ENCODE peak calls at places on chromosome 2, in seven cellular contexts. One of them, this sample, is unnamed.

GRCh38 chr2:26363323-26363722 is 16.7 kb upstream of the ADGRF3 start:
- DNase-seq in T-cell: no peak
- DNase-seq in NCI-H2081 treated with DMSO at 0.1 percent for 48 hours: no peak
- DNase-seq in GM12865: no peak
- DNase-seq in GM03348: peak; percentile 33
- DNase-seq in NCI-H1105 treated with DMSO at 0.1 percent for 48 hours: no peak
- DNase-seq in neuronal stem cell: no peak
- DNase-seq in this sample: peak; percentile 95

GRCh38 chr2:3456125-3456524 is 63.2 kb downstream of the ADI1 start:
- DNase-seq in T-cell: no peak
- DNase-seq in NCI-H2081 treated with DMSO at 0.1 percent for 48 hours: no peak
- DNase-seq in GM12865: no peak
- DNase-seq in GM03348: no peak
- DNase-seq in NCI-H1105 treated with DMSO at 0.1 percent for 48 hours: no peak
- DNase-seq in neuronal stem cell: no peak
- DNase-seq in this sample: no peak

GRCh38 chr2:5673148-5673860 is 18.9 kb upstream of the SOX11 start:
- DNase-seq in T-cell: no peak
- DNase-seq in NCI-H2081 treated with DMSO at 0.1 percent for 48 hours: no peak
- DNase-seq in GM12865: no peak
- DNase-seq in GM03348: no peak
- DNase-seq in NCI-H1105 treated with DMSO at 0.1 percent for 48 hours: peak; percentile 55
- DNase-seq in neuronal stem cell: no peak
- DNase-seq in this sample: no peak

GRCh38 chr2:203804070-203804469 is 63.5 kb upstream of the CTLA4 start:
- DNase-seq in T-cell: peak; percentile 15
- DNase-seq in NCI-H2081 treated with DMSO at 0.1 percent for 48 hours: no peak
- DNase-seq in GM12865: no peak
- DNase-seq in GM03348: peak; percentile 86
- DNase-seq in NCI-H1105 treated with DMSO at 0.1 percent for 48 hours: no peak
- DNase-seq in neuronal stem cell: no peak
- DNase-seq in this sample: no peak

GRCh38 chr2:222733470-222733845 is 62.0 kb downstream of the MOGAT1 start:
- DNase-seq in T-cell: no peak
- DNase-seq in NCI-H2081 treated with DMSO at 0.1 percent for 48 hours: no peak
- DNase-seq in GM12865: no peak
- DNase-seq in GM03348: no peak
- DNase-seq in NCI-H1105 treated with DMSO at 0.1 percent for 48 hours: no peak
- DNase-seq in neuronal stem cell: no peak
- DNase-seq in this sample: no peak

GRCh38 chr2:67036446-67036845 is 360.7 kb upstream of the ETAA1 start:
- DNase-seq in T-cell: no peak
- DNase-seq in NCI-H2081 treated with DMSO at 0.1 percent for 48 hours: no peak
- DNase-seq in GM12865: no peak
- DNase-seq in GM03348: no peak
- DNase-seq in NCI-H1105 treated with DMSO at 0.1 percent for 48 hours: no peak
- DNase-seq in neuronal stem cell: no peak
- DNase-seq in this sample: no peak

GRCh38 chr2:228433706-228434105 is 252.2 kb upstream of the SPHKAP start:
- DNase-seq in T-cell: no peak
- DNase-seq in NCI-H2081 treated with DMSO at 0.1 percent for 48 hours: no peak
- DNase-seq in GM12865: no peak
- DNase-seq in GM03348: no peak
- DNase-seq in NCI-H1105 treated with DMSO at 0.1 percent for 48 hours: no peak
- DNase-seq in neuronal stem cell: no peak
- DNase-seq in this sample: no peak

GRCh38 chr2:20640411-20641122 is 10.3 kb downstream of the HS1BP3 start:
- DNase-seq in T-cell: no peak
- DNase-seq in NCI-H2081 treated with DMSO at 0.1 percent for 48 hours: no peak
- DNase-seq in GM12865: no peak
- DNase-seq in GM03348: no peak
- DNase-seq in NCI-H1105 treated with DMSO at 0.1 percent for 48 hours: no peak
- DNase-seq in neuronal stem cell: no peak
- DNase-seq in this sample: no peak

GRCh38 chr2:14712091-14712490 is 79.6 kb downstream of the LRATD1 start:
- DNase-seq in T-cell: no peak
- DNase-seq in NCI-H2081 treated with DMSO at 0.1 percent for 48 hours: no peak
- DNase-seq in GM12865: no peak
- DNase-seq in GM03348: peak; percentile 13
- DNase-seq in NCI-H1105 treated with DMSO at 0.1 percent for 48 hours: no peak
- DNase-seq in neuronal stem cell: no peak
- DNase-seq in this sample: no peak

GRCh38 chr2:166550923-166551322 is 56.9 kb upstream of the SCN7A start:
- DNase-seq in T-cell: no peak
- DNase-seq in NCI-H2081 treated with DMSO at 0.1 percent for 48 hours: no peak
- DNase-seq in GM12865: no peak
- DNase-seq in GM03348: no peak
- DNase-seq in NCI-H1105 treated with DMSO at 0.1 percent for 48 hours: no peak
- DNase-seq in neuronal stem cell: no peak
- DNase-seq in this sample: no peak

GRCh38 chr2:216243026-216243425 is 129.3 kb downstream of the MARCHF4 start:
- DNase-seq in T-cell: no peak
- DNase-seq in NCI-H2081 treated with DMSO at 0.1 percent for 48 hours: no peak
- DNase-seq in GM12865: no peak
- DNase-seq in GM03348: no peak
- DNase-seq in NCI-H1105 treated with DMSO at 0.1 percent for 48 hours: no peak
- DNase-seq in neuronal stem cell: no peak
- DNase-seq in this sample: no peak

GRCh38 chr2:38533180-38533579 is 69.5 kb downstream of the HNRNPLL start:
- DNase-seq in T-cell: no peak
- DNase-seq in NCI-H2081 treated with DMSO at 0.1 percent for 48 hours: no peak
- DNase-seq in GM12865: peak; percentile 91
- DNase-seq in GM03348: no peak
- DNase-seq in NCI-H1105 treated with DMSO at 0.1 percent for 48 hours: no peak
- DNase-seq in neuronal stem cell: no peak
- DNase-seq in this sample: no peak

GRCh38 chr2:36960773-36961172 is 5.6 kb downstream of the STRN start:
- DNase-seq in T-cell: no peak
- DNase-seq in NCI-H2081 treated with DMSO at 0.1 percent for 48 hours: no peak
- DNase-seq in GM12865: no peak
- DNase-seq in GM03348: no peak
- DNase-seq in NCI-H1105 treated with DMSO at 0.1 percent for 48 hours: no peak
- DNase-seq in neuronal stem cell: no peak
- DNase-seq in this sample: no peak

GRCh38 chr2:215664847-215665525 is 229.1 kb upstream of the FN1 start:
- DNase-seq in T-cell: no peak
- DNase-seq in NCI-H2081 treated with DMSO at 0.1 percent for 48 hours: no peak
- DNase-seq in GM12865: peak; percentile 55
- DNase-seq in GM03348: peak; percentile 81
- DNase-seq in NCI-H1105 treated with DMSO at 0.1 percent for 48 hours: no peak
- DNase-seq in neuronal stem cell: no peak
- DNase-seq in this sample: no peak

GRCh38 chr2:50077190-50077589 is 922.9 kb upstream of the FSHR start:
- DNase-seq in T-cell: no peak
- DNase-seq in NCI-H2081 treated with DMSO at 0.1 percent for 48 hours: no peak
- DNase-seq in GM12865: no peak
- DNase-seq in GM03348: no peak
- DNase-seq in NCI-H1105 treated with DMSO at 0.1 percent for 48 hours: no peak
- DNase-seq in neuronal stem cell: no peak
- DNase-seq in this sample: no peak

GRCh38 chr2:45813003-45813601 is 161.6 kb downstream of the PRKCE start:
- DNase-seq in T-cell: no peak
- DNase-seq in NCI-H2081 treated with DMSO at 0.1 percent for 48 hours: no peak
- DNase-seq in GM12865: no peak
- DNase-seq in GM03348: no peak
- DNase-seq in NCI-H1105 treated with DMSO at 0.1 percent for 48 hours: no peak
- DNase-seq in neuronal stem cell: no peak
- DNase-seq in this sample: no peak

GRCh38 chr2:26394694-26395093 is 7.0 kb upstream of the DRC1 start:
- DNase-seq in T-cell: no peak
- DNase-seq in NCI-H2081 treated with DMSO at 0.1 percent for 48 hours: no peak
- DNase-seq in GM12865: no peak
- DNase-seq in GM03348: no peak
- DNase-seq in NCI-H1105 treated with DMSO at 0.1 percent for 48 hours: no peak
- DNase-seq in neuronal stem cell: no peak
- DNase-seq in this sample: no peak

GRCh38 chr2:189824694-189825396 is 40.6 kb downstream of the PMS1 start:
- DNase-seq in T-cell: no peak
- DNase-seq in NCI-H2081 treated with DMSO at 0.1 percent for 48 hours: no peak
- DNase-seq in GM12865: no peak
- DNase-seq in GM03348: no peak
- DNase-seq in NCI-H1105 treated with DMSO at 0.1 percent for 48 hours: no peak
- DNase-seq in neuronal stem cell: no peak
- DNase-seq in this sample: no peak

GRCh38 chr2:26477911-26478253 is at the start of gene OTOF:
- DNase-seq in T-cell: no peak
- DNase-seq in NCI-H2081 treated with DMSO at 0.1 percent for 48 hours: no peak
- DNase-seq in GM12865: no peak
- DNase-seq in GM03348: peak; percentile 87
- DNase-seq in NCI-H1105 treated with DMSO at 0.1 percent for 48 hours: no peak
- DNase-seq in neuronal stem cell: no peak
- DNase-seq in this sample: no peak